ENCODE peak calls at places on chromosomes 11 and 22, in eight cellular contexts. V is sciatic nerve, C is aorta, X is trophoblast cell, F is uterus, P is ovary, M is left ventricle myocardium inferior, J is NCI-H774. S is an unnamed sample.

GRCh38 chr22:49966041-49966715 is 5.6 kb downstream of the PIM3 start:
- DNase-seq in F (peak), P (no peak), X (no peak), C (peak), V (peak), J (no peak), M (no peak), S (no peak)

GRCh38 chr22:20430641-20431519 is 6.7 kb downstream of the SCARF2 start:
- DNase-seq in J (no peak), V (peak), X (peak), M (peak), F (no peak), P (no peak), C (peak), S (peak)

GRCh38 chr11:68598816-68599653 is 85.3 kb upstream of the GAL start:
- DNase-seq in P (no peak), M (no peak), X (peak), F (no peak), J (no peak), V (no peak), C (no peak), S (no peak)

GRCh38 chr22:35663371-35663770 is 15.1 kb downstream of the APOL6 start:
- DNase-seq in C (no peak), P (no peak), X (no peak), V (no peak), M (no peak), J (no peak), F (no peak), S (no peak)

GRCh38 chr11:124889692-124890091 is 8.0 kb downstream of the ROBO4 start:
- DNase-seq in F (no peak), M (no peak), V (no peak), X (no peak), J (no peak), P (no peak), C (no peak), S (no peak)

GRCh38 chr11:86230921-86231320 is 13.6 kb upstream of the EED start:
- DNase-seq in M (no peak), P (no peak), J (no peak), X (no peak), V (no peak), F (no peak), C (no peak), S (no peak)

GRCh38 chr11:10920205-10920604 is 62.4 kb upstream of the ZBED5 start:
- DNase-seq in F (no peak), P (no peak), C (no peak), V (no peak), X (no peak), J (no peak), M (no peak), S (no peak)

GRCh38 chr11:47147250-47147649 is 29.4 kb downstream of the ARFGAP2 start:
- DNase-seq in C (no peak), P (no peak), F (no peak), V (no peak), X (no peak), M (no peak), J (no peak), S (no peak)

GRCh38 chr22:43921361-43921760 is 2.2 kb upstream of the PNPLA3 start:
- DNase-seq in J (no peak), P (no peak), V (no peak), X (peak), C (no peak), M (no peak), F (no peak), S (no peak)

GRCh38 chr22:32355760-32356159 is 1.9 kb upstream of the RFPL3 start:
- DNase-seq in P (no peak), C (no peak), X (peak), M (no peak), V (no peak), J (no peak), F (no peak), S (no peak)

GRCh38 chr11:57751676-57752253 is at the start of gene BTBD18:
- DNase-seq in M (no peak), P (no peak), C (no peak), J (no peak), V (no peak), X (peak), F (no peak), S (peak)

GRCh38 chr22:24510694-24511625 is 15.8 kb downstream of the UPB1 start:
- DNase-seq in M (peak), P (no peak), F (no peak), J (no peak), X (peak), V (no peak), C (no peak), S (no peak)

S was measured in activated CD4-positive, alpha-beta T cell treated with anti-CD3 and anti-CD28 coated beads, Interleukin-2, amount 10 ng/mL, durations not matched to agents 7 days and 5 days.